ENCODE peak calls at places on chromosomes 11 and 22, in ten cellular contexts. A is ovary; V is adrenal gland; Z is upper lobe of right lung; O is fibroblast of mammary gland; Q is H1; C is HL-60; L is CD8-positive, alpha-beta T cell; U is fibroblast of villous mesenchyme; T is HCT116. W is an unnamed sample.

GRCh38 chr11:21385669-21386068 is 716.3 kb downstream of the NELL1 start:
- DNase-seq in A (no peak), V (no peak), Z (no peak), O (no peak), Q (no peak), C (no peak), L (no peak), U (no peak), T (no peak), W (no peak)

GRCh38 chr22:44622147-44622427 is 79.9 kb upstream of the PRR5 start:
- DNase-seq in A (no peak), V (peak), Z (no peak), O (no peak), Q (no peak), C (no peak), L (peak), U (no peak), T (no peak), W (no peak)

GRCh38 chr11:129324533-129325175 is 51.0 kb upstream of the BARX2 start:
- DNase-seq in A (no peak), V (peak), Z (no peak), O (peak), Q (no peak), C (no peak), L (no peak), U (peak), T (no peak), W (no peak)

GRCh38 chr11:120820040-120820439 is 203.9 kb upstream of the TBCEL start:
- DNase-seq in A (no peak), V (peak), Z (no peak), O (no peak), Q (no peak), C (no peak), L (no peak), U (no peak), T (no peak), W (peak)

GRCh38 chr11:116826751-116827431 is 2.8 kb upstream of the APOC3 start:
- DNase-seq in A (no peak), V (no peak), Z (no peak), O (no peak), Q (no peak), C (no peak), L (no peak), U (no peak), T (no peak), W (no peak)

GRCh38 chr11:7353100-7353499 is 101.4 kb downstream of the SYT9 start:
- DNase-seq in A (no peak), V (no peak), Z (no peak), O (peak), Q (no peak), C (peak), L (no peak), U (peak), T (peak), W (no peak)

GRCh38 chr11:67780056-67780455 is 105.6 kb upstream of the ALDH3B2 start:
- DNase-seq in A (no peak), V (no peak), Z (no peak), O (no peak), Q (no peak), C (no peak), L (no peak), U (no peak), T (no peak), W (no peak)

GRCh38 chr22:43176090-43176489 is 10.8 kb downstream of the TTLL12 start:
- DNase-seq in A (no peak), V (no peak), Z (no peak), O (no peak), Q (no peak), C (no peak), L (no peak), U (no peak), T (no peak), W (no peak)

GRCh38 chr11:18650859-18651557 is 16.9 kb upstream of the SPTY2D1 start:
- DNase-seq in A (no peak), V (peak), Z (no peak), O (peak), Q (peak), C (peak), L (peak), U (peak), T (peak), W (peak)

GRCh38 chr22:49930596-49931412 is 12.4 kb downstream of the CRELD2 start:
- DNase-seq in A (no peak), V (peak), Z (peak), O (peak), Q (no peak), C (peak), L (peak), U (peak), T (peak), W (peak)

GRCh38 chr11:74142624-74143023 is 28.2 kb downstream of the C2CD3 start:
- DNase-seq in A (no peak), V (no peak), Z (no peak), O (peak), Q (no peak), C (no peak), L (no peak), U (no peak), T (no peak), W (no peak)

GRCh38 chr11:120750647-120751419 is 239.3 kb downstream of the GRIK4 start:
- DNase-seq in A (no peak), V (no peak), Z (no peak), O (no peak), Q (no peak), C (peak), L (no peak), U (no peak), T (no peak), W (no peak)

GRCh38 chr11:73311394-73311869 is 3.4 kb downstream of the ARHGEF17 start:
- DNase-seq in A (no peak), V (no peak), Z (no peak), O (no peak), Q (no peak), C (no peak), L (no peak), U (no peak), T (no peak), W (peak)

GRCh38 chr11:125807909-125808308 is 20.0 kb downstream of the PATE3 start:
- DNase-seq in A (no peak), V (no peak), Z (no peak), O (peak), Q (no peak), C (no peak), L (no peak), U (no peak), T (no peak), W (no peak)

GRCh38 chr11:117259417-117259816 is 26.9 kb downstream of the RNF214 start:
- DNase-seq in A (no peak), V (no peak), Z (no peak), O (peak), Q (no peak), C (no peak), L (no peak), U (peak), T (no peak), W (no peak)

GRCh38 chr11:41431784-41432183 is 27.7 kb downstream of the LRRC4C start:
- DNase-seq in A (no peak), V (no peak), Z (no peak), O (no peak), Q (no peak), C (no peak), L (no peak), U (no peak), T (no peak), W (peak)

GRCh38 chr11:111604392-111605009 is 2.3 kb downstream of the SIK2 start:
- DNase-seq in A (no peak), V (no peak), Z (no peak), O (peak), Q (no peak), C (no peak), L (no peak), U (peak), T (peak), W (no peak)

GRCh38 chr11:122491486-122491885 is 164.0 kb upstream of the UBASH3B start:
- DNase-seq in A (no peak), V (no peak), Z (no peak), O (peak), Q (no peak), C (peak), L (no peak), U (peak), T (no peak), W (no peak)

GRCh38 chr22:19115628-19116027 is 6.6 kb downstream of the DGCR2 start:
- DNase-seq in A (no peak), V (no peak), Z (peak), O (no peak), Q (no peak), C (no peak), L (no peak), U (no peak), T (no peak), W (no peak)

GRCh38 chr22:22233081-22233480 is 11.5 kb upstream of the VPREB1 start:
- DNase-seq in A (no peak), V (peak), Z (no peak), O (no peak), Q (no peak), C (no peak), L (no peak), U (no peak), T (no peak), W (no peak)

GRCh38 chr22:17086301-17086700 is 1.5 kb downstream of the IL17RA start:
- DNase-seq in A (no peak), V (peak), Z (peak), O (no peak), Q (no peak), C (no peak), L (no peak), U (no peak), T (no peak), W (no peak)

GRCh38 chr11:119550330-119550729 is 127.4 kb upstream of the THY1 start:
- DNase-seq in A (no peak), V (no peak), Z (no peak), O (peak), Q (no peak), C (no peak), L (no peak), U (peak), T (no peak), W (no peak)

GRCh38 chr22:18000441-18001039 is 23.8 kb downstream of the MICAL3 start:
- DNase-seq in A (peak), V (no peak), Z (no peak), O (no peak), Q (no peak), C (no peak), L (peak), U (peak), T (no peak), W (peak)

GRCh38 chr22:27438271-27438980 is 363.1 kb downstream of the MN1 start:
- DNase-seq in A (peak), V (peak), Z (no peak), O (no peak), Q (no peak), C (no peak), L (no peak), U (no peak), T (no peak), W (peak)

GRCh38 chr11:104476454-104476853 is 312.5 kb upstream of the PDGFD start:
- DNase-seq in A (no peak), V (no peak), Z (no peak), O (no peak), Q (no peak), C (no peak), L (no peak), U (no peak), T (no peak), W (no peak)

GRCh38 chr11:61700720-61701119 is 20.5 kb downstream of the DAGLA start:
- DNase-seq in A (no peak), V (no peak), Z (no peak), O (no peak), Q (no peak), C (no peak), L (no peak), U (no peak), T (no peak), W (no peak)

GRCh38 chr11:24645563-24645962 is 148.7 kb downstream of the LUZP2 start:
- DNase-seq in A (no peak), V (no peak), Z (no peak), O (no peak), Q (no peak), C (no peak), L (no peak), U (no peak), T (no peak), W (no peak)

GRCh38 chr11:76615950-76616349 is 54.6 kb downstream of the LRRC32 start:
- DNase-seq in A (peak), V (peak), Z (no peak), O (no peak), Q (no peak), C (no peak), L (no peak), U (no peak), T (no peak), W (no peak)

GRCh38 chr11:83676061-83676460 is 389.9 kb upstream of the CCDC90B start:
- DNase-seq in A (no peak), V (no peak), Z (no peak), O (no peak), Q (no peak), C (no peak), L (no peak), U (no peak), T (no peak), W (no peak)

GRCh38 chr11:69442807-69443137 is 38.7 kb upstream of the LINC01488 start:
- DNase-seq in A (no peak), V (no peak), Z (no peak), O (peak), Q (no peak), C (no peak), L (no peak), U (peak), T (no peak), W (peak)

GRCh38 chr22:44005524-44005923 is 18.6 kb upstream of the PARVB start:
- DNase-seq in A (no peak), V (no peak), Z (peak), O (no peak), Q (no peak), C (no peak), L (no peak), U (no peak), T (no peak), W (no peak)

GRCh38 chr11:69797156-69797555 is 22.0 kb upstream of the FGF4 start:
- DNase-seq in A (no peak), V (no peak), Z (no peak), O (no peak), Q (no peak), C (no peak), L (no peak), U (peak), T (no peak), W (no peak)

GRCh38 chr22:28430656-28431055 is 249.0 kb downstream of the TTC28 start:
- DNase-seq in A (no peak), V (no peak), Z (no peak), O (no peak), Q (no peak), C (no peak), L (no peak), U (no peak), T (no peak), W (no peak)

GRCh38 chr11:75896843-75897419 is 81.9 kb downstream of the UVRAG start:
- DNase-seq in A (no peak), V (no peak), Z (no peak), O (peak), Q (no peak), C (no peak), L (no peak), U (peak), T (peak), W (no peak)

GRCh38 chr22:27867114-27867957 is 51.7 kb downstream of the PITPNB start:
- DNase-seq in A (no peak), V (no peak), Z (no peak), O (no peak), Q (no peak), C (no peak), L (no peak), U (peak), T (no peak), W (no peak)

GRCh38 chr11:13721760-13722159 is 53.3 kb downstream of the FAR1 start:
- DNase-seq in A (no peak), V (no peak), Z (no peak), O (peak), Q (no peak), C (no peak), L (no peak), U (peak), T (no peak), W (no peak)

DNA sequence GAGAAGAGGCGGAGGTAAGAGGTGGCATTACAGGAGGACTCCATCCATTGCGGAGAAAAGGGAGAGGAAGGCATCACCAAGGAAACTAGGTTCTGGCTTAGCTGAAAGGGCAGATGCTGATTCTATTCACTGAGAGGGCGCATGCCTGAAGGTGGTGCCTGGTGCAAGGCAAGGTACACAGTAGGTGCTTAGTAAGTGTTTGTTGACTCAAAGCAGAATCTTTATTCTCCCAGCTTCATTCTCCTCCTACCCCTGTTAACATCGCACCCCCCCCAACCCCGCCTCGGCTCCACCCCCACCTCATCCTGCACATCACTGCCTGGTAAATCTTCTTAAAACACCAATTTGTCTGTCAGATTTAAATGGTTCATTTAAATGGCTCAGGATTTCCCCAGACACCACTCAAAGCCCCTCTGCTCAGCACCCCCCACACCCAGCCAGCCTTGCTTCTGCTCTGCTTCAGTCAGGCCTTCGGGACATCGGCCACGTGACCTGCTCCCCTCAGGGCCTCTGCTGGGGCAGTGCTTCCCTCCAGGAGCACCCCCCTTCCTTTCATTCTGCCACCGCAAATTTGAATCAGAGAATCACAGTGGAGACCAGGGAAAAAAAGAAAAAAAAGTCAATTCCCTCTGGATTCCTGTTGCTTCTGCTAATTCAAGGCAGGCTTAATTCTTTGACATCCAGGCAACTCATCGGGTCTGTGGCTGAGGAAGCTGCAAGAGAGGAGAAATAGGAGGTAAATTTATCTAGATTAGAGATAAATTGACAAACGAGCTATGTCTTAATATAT is 17.8 kb upstream of the RCN1 start:
- DNase-seq in A (no peak), V (no peak), Z (no peak), O (peak), Q (no peak), C (no peak), L (no peak), U (no peak), T (no peak), W (no peak)
- H3K4me3 ChIP-seq in A (no peak), V (no peak), Z (no peak), O (no peak), Q (no peak), C (no peak), L (no peak), U (no peak), T (no peak), W (no peak)

GRCh38 chr22:23704829-23705228 is 14.0 kb downstream of the RGL4 start:
- DNase-seq in A (no peak), V (no peak), Z (no peak), O (no peak), Q (no peak), C (no peak), L (no peak), U (no peak), T (no peak), W (no peak)

GRCh38 chr22:23704062-23704461 is 13.2 kb downstream of the RGL4 start:
- DNase-seq in A (no peak), V (no peak), Z (no peak), O (no peak), Q (no peak), C (no peak), L (no peak), U (peak), T (no peak), W (no peak)

GRCh38 chr22:23708270-23708669 is 17.5 kb downstream of the RGL4 start:
- DNase-seq in A (no peak), V (no peak), Z (no peak), O (no peak), Q (no peak), C (no peak), L (no peak), U (no peak), T (no peak), W (no peak)

GRCh38 chr22:23709107-23709506 is 18.3 kb downstream of the RGL4 start:
- DNase-seq in A (no peak), V (no peak), Z (no peak), O (no peak), Q (no peak), C (no peak), L (no peak), U (peak), T (no peak), W (no peak)

GRCh38 chr22:23705358-23705757 is 14.5 kb downstream of the RGL4 start:
- DNase-seq in A (no peak), V (no peak), Z (no peak), O (no peak), Q (no peak), C (no peak), L (no peak), U (no peak), T (no peak), W (no peak)
- H3K4me3 ChIP-seq in A (no peak), V (no peak), Z (no peak), O (no peak), Q (no peak), C (no peak), L (no peak), U (no peak), T (no peak), W (no peak)

GRCh38 chr11:48110509-48110766 is 106.2 kb upstream of the OR4B1 start:
- DNase-seq in A (no peak), V (no peak), Z (no peak), O (no peak), Q (no peak), C (no peak), L (no peak), U (no peak), T (no peak), W (no peak)
- H3K4me3 ChIP-seq in A (no peak), V (no peak), Z (no peak), O (no peak), Q (no peak), C (no peak), L (no peak), U (no peak), T (no peak), W (no peak)

DNA sequence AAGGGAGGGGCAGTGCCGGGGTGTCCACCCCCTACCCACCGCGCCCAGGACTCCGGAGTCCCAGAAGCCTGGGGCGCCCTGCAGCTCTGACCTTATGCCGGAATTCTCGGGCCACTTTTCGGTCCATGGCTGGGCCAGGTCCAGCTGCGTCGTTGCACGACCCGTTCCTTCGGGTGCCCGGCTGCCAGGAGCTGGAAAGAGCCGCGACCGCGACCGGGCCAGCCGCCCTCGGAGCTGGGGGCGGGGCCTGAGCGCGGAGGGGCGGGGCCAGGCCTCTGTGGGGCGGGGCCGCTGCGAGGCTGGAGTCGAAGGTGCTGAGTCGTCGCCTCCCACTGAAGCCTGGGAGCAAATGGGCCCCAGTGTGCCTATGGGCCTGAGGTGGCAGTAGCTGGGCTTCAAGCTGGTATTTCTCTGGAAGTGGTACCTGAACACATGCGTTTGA is at the start of gene USH1C:
- DNase-seq in A (no peak), V (no peak), Z (no peak), O (no peak), Q (no peak), C (no peak), L (no peak), U (no peak), T (peak), W (peak)
- H3K4me3 ChIP-seq in A (peak), V (no peak), Z (no peak), O (no peak), Q (peak), C (no peak), L (no peak), U (no peak), T (peak), W (no peak)

GRCh38 chr11:43737194-43737575 is 56.6 kb downstream of the HSD17B12 start:
- DNase-seq in A (no peak), V (no peak), Z (no peak), O (no peak), Q (no peak), C (no peak), L (no peak), U (no peak), T (no peak), W (no peak)

GRCh38 chr11:43736502-43737193 is 56.1 kb downstream of the HSD17B12 start:
- DNase-seq in A (no peak), V (no peak), Z (no peak), O (peak), Q (no peak), C (no peak), L (no peak), U (peak), T (no peak), W (no peak)

GRCh38 chr11:43734256-43734655 is 53.7 kb downstream of the HSD17B12 start:
- DNase-seq in A (no peak), V (no peak), Z (no peak), O (no peak), Q (no peak), C (no peak), L (no peak), U (no peak), T (no peak), W (no peak)

GRCh38 chr11:43735115-43735514 is 54.6 kb downstream of the HSD17B12 start:
- DNase-seq in A (no peak), V (no peak), Z (no peak), O (no peak), Q (no peak), C (no peak), L (no peak), U (no peak), T (no peak), W (no peak)

GRCh38 chr11:43735931-43736330 is 55.4 kb downstream of the HSD17B12 start:
- DNase-seq in A (no peak), V (no peak), Z (no peak), O (peak), Q (no peak), C (no peak), L (no peak), U (no peak), T (no peak), W (no peak)
- H3K4me3 ChIP-seq in A (no peak), V (no peak), Z (no peak), O (no peak), Q (no peak), C (no peak), L (no peak), U (no peak), T (no peak), W (no peak)

GRCh38 chr22:35616043-35616442 is 1.1 kb downstream of the MB start:
- DNase-seq in A (no peak), V (no peak), Z (no peak), O (no peak), Q (no peak), C (no peak), L (no peak), U (no peak), T (no peak), W (no peak)
- H3K4me3 ChIP-seq in A (no peak), V (no peak), Z (no peak), O (no peak), Q (no peak), C (no peak), L (no peak), U (no peak), T (no peak), W (no peak)

GRCh38 chr11:12086271-12087074 is 23.9 kb upstream of the MICAL2 start:
- DNase-seq in A (no peak), V (peak), Z (peak), O (peak), Q (no peak), C (no peak), L (no peak), U (peak), T (peak), W (peak)
- H3K4me3 ChIP-seq in A (no peak), V (no peak), Z (no peak), O (peak), Q (no peak), C (no peak), L (no peak), U (peak), T (peak), W (no peak)

W was measured in thyroid gland.